ENCODE peak calls at places on chromosomes 1 and 21, in eight cellular contexts. H is foreskin fibroblast, K is NT2/D1, I is HEK293T, G is smooth muscle cell of the brain vasculature, N is fibroblast of lung, M is Panc1, L is nucleus accumbens. F is an unnamed sample.
A peak's percentile ranks its signal among the peaks of the same experiment; 100 is the strongest.

GRCh38 chr1:247883346-247883745 is 12.0 kb upstream of the OR2W3 start:
- DNase-seq in H (no peak), K (no peak), I (no peak), G (no peak), N (no peak), M (no peak), L (no peak), F (no peak)

GRCh38 chr1:8448906-8449661 is 131.2 kb downstream of the SLC45A1 start:
- DNase-seq in H (peak; percentile 69), K (no peak), I (no peak), G (no peak), N (peak; percentile 46), M (no peak), L (no peak), F (no peak)

GRCh38 chr1:214002472-214002871 is 14.7 kb downstream of the PROX1 start:
- DNase-seq in H (no peak), K (no peak), I (no peak), G (no peak), N (peak; percentile 84), M (no peak), L (no peak), F (peak; percentile 27)

GRCh38 chr1:2294033-2294640 is 66.0 kb downstream of the SKI start:
- DNase-seq in H (no peak), K (no peak), I (no peak), G (no peak), N (no peak), M (no peak), L (no peak), F (no peak)

GRCh38 chr1:112219267-112219666 is 176.7 kb upstream of the CTTNBP2NL start:
- DNase-seq in H (no peak), K (no peak), I (no peak), G (no peak), N (no peak), M (no peak), L (no peak), F (no peak)

GRCh38 chr21:44495641-44496040 is 40.3 kb downstream of the LRRC3 start:
- DNase-seq in H (no peak), K (no peak), I (no peak), G (no peak), N (no peak), M (no peak), L (no peak), F (no peak)

GRCh38 chr1:180881806-180882509 is 30.7 kb upstream of the KIAA1614 start:
- DNase-seq in H (peak; percentile 28), K (peak; percentile 38), I (peak; percentile 60), G (no peak), N (peak; percentile 74), M (peak; percentile 20), L (no peak), F (peak; percentile 8)

GRCh38 chr1:68120136-68120791 is 69.8 kb upstream of the DIRAS3 start:
- DNase-seq in H (peak; percentile 68), K (peak; percentile 85), I (peak; percentile 77), G (peak; percentile 74), N (peak; percentile 91), M (peak; percentile 75), L (no peak), F (no peak)

GRCh38 chr1:192907545-192908243 is 98.9 kb downstream of the RGS2 start:
- DNase-seq in H (peak; percentile 59), K (no peak), I (no peak), G (no peak), N (peak; percentile 64), M (no peak), L (no peak), F (no peak)

GRCh38 chr1:38923607-38924006 is 18.0 kb downstream of the RHBDL2 start:
- DNase-seq in H (no peak), K (no peak), I (no peak), G (no peak), N (no peak), M (no peak), L (peak; percentile 9), F (no peak)

GRCh38 chr1:77954521-77954920 is 24.4 kb downstream of the FUBP1 start:
- DNase-seq in H (no peak), K (no peak), I (no peak), G (no peak), N (no peak), M (no peak), L (no peak), F (no peak)

GRCh38 chr1:26797627-26798026 is 9.9 kb downstream of the PIGV start:
- DNase-seq in H (no peak), K (no peak), I (no peak), G (no peak), N (no peak), M (no peak), L (no peak), F (no peak)

GRCh38 chr1:58929667-58930325 is 145.9 kb upstream of the JUN start:
- DNase-seq in H (no peak), K (no peak), I (no peak), G (no peak), N (no peak), M (no peak), L (no peak), F (no peak)

GRCh38 chr1:36161656-36162531 is 5.9 kb downstream of the MAP7D1 start:
- DNase-seq in H (no peak), K (no peak), I (no peak), G (no peak), N (no peak), M (no peak), L (no peak), F (no peak)

GRCh38 chr1:43582162-43582566 is 51.5 kb downstream of the PTPRF start:
- DNase-seq in H (peak; percentile 92), K (peak; percentile 59), I (peak; percentile 40), G (peak; percentile 45), N (peak; percentile 88), M (peak; percentile 69), L (peak; percentile 52), F (peak; percentile 55)

GRCh38 chr1:163168053-163168452 is 34.7 kb downstream of the RGS5 start:
- DNase-seq in H (peak; percentile 98), K (no peak), I (no peak), G (peak; percentile 75), N (peak; percentile 97), M (peak; percentile 75), L (no peak), F (peak; percentile 94)

GRCh38 chr1:111369645-111370044 is 57.9 kb downstream of the OVGP1 start:
- DNase-seq in H (no peak), K (no peak), I (no peak), G (no peak), N (no peak), M (no peak), L (no peak), F (peak; percentile 13)

GRCh38 chr1:225685476-225686176 is 32.7 kb upstream of the ENAH start:
- DNase-seq in H (no peak), K (no peak), I (no peak), G (no peak), N (no peak), M (no peak), L (no peak), F (no peak)